ENCODE peak calls at places on chromosomes 1 and 21, in four cellular contexts. D, X, N and O are unnamed samples.

GRCh38 chr1:56547977-56548376 is 31.4 kb downstream of the PLPP3 start:
- DNase-seq in D (no peak), X (no peak), N (peak; percentile 16), O (no peak)

GRCh38 chr1:2179283-2180013 is 15.1 kb downstream of the FAAP20 start:
- DNase-seq in D (no peak), X (no peak), N (no peak), O (no peak)

GRCh38 chr1:162855461-162856150 is 5.4 kb downstream of the CCDC190 start:
- DNase-seq in D (no peak), X (no peak), N (no peak), O (no peak)

GRCh38 chr1:51708911-51709760 is 92.2 kb downstream of the OSBPL9 start:
- DNase-seq in D (no peak), X (no peak), N (no peak), O (no peak)

GRCh38 chr1:83697220-83697619 is 301.7 kb downstream of the TTLL7 start:
- DNase-seq in D (no peak), X (no peak), N (no peak), O (no peak)

GRCh38 chr1:2544875-2545638 is 11.1 kb upstream of the TNFRSF14 start:
- DNase-seq in D (no peak), X (no peak), N (no peak), O (no peak)

GRCh38 chr1:193846881-193847280 is 660.5 kb upstream of the B3GALT2 start:
- DNase-seq in D (no peak), X (no peak), N (no peak), O (no peak)

GRCh38 chr1:94597701-94598100 is 56.1 kb upstream of the F3 start:
- DNase-seq in D (no peak), X (no peak), N (no peak), O (no peak)

GRCh38 chr1:234322979-234323378 is 50.3 kb upstream of the COA6 start:
- DNase-seq in D (peak; percentile 94), X (no peak), N (no peak), O (peak; percentile 33)

GRCh38 chr1:42935313-42935624 is 23.4 kb downstream of the SLC2A1 start:
- DNase-seq in D (no peak), X (peak; percentile 54), N (no peak), O (no peak)

GRCh38 chr1:182430263-182431068 is 19.5 kb upstream of the RGSL1 start:
- DNase-seq in D (no peak), X (no peak), N (no peak), O (peak; percentile 26)

DNA sequence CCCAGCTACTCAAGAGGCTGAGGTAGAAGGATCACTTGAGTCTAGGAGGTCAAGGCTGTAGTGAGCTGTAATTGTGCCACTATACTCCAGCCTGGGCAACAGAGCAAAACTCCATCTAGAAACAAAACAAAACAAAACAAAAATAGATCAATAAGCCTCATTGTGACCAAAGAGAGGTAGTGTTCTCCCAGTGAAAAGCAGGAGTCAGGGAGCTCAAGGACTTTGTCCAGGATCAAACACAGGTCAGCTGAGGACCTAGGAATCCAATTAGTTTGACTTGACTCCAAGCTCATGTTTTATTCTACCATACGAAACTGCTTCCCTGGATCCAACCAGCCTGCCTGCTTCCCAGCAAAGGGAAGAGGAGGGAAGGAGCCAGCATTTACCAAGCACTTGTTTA is 21.5 kb upstream of the QSOX1 start:
- DNase-seq in D (no peak), X (no peak), N (no peak), O (no peak)
- H3K4me3 ChIP-seq in D (no peak overlapping the region), X (no peak overlapping the region), N (no peak overlapping the region), O (no peak overlapping the region)

DNA sequence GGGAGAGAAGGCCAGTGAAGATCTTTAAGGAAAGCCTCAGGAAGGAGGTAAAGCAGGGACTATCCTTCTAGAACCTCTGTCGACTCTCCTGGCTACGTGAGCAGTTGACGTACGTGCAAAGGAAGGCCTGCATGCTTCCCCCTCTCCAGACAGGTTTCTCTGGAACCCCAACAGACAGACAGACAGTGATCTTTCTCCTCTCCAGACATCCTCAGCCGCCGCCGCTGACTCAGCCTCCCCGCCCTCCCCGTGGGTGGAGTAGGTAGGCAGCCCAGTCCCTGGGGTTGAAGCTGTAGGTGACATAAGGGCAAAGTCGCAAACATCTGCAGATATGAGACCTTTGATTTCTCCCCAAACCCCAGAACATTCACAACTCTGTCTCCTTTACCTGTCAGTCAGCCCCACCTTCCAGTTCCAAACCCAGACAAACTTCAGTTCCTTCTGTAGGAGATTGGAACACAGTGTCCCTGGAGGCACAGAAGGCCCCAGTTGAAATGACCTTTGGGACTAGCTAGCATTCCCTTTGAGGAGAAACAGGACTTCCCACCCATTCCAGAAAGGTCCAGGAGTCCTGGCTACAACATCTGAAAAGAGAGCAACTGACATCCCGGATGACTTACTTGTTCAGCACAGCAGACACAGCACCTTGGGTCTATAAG is 145.9 kb upstream of the JUN start:
- DNase-seq in D (no peak), X (peak; percentile 80), N (no peak), O (no peak)
- H3K27ac ChIP-seq in D (no peak overlapping the region), X (no peak overlapping the region), N (no peak overlapping the region), O (no peak overlapping the region)

GRCh38 chr21:32367158-32367557 is 25.7 kb downstream of the URB1 start:
- DNase-seq in D (no peak), X (no peak), N (no peak), O (no peak)
- H3K4me1 ChIP-seq in D (no peaks in the 10 kb centered on the region), X (no peaks in the 10 kb centered on the region), N (no peaks in the 10 kb centered on the region), O (no peaks in the 10 kb centered on the region)

GRCh38 chr1:25544819-25545218 is 1.4 kb downstream of the LDLRAP1 start:
- DNase-seq in D (no peak), X (no peak), N (peak; percentile 77), O (no peak)
- H3K4me3 ChIP-seq in D (peak overlapping the region; percentile 80), X (peak overlapping the region; percentile 50), N (no peak overlapping the region), O (peak overlapping the region; percentile 60)